ENCODE peak calls at places on chromosome 1, in ten cellular contexts. N is fibroblast of mammary gland; O is NCI-H2081; V is GM04503; P is activated effector memory CD4-positive, alpha-beta T cell treated with Interleukin-2 at 50 U/mL for 16 hours; R is NAMALWA; Q is hepatic stellate cell; T is posterior cingulate gyrus; C is GM04504; X is activated T-helper 1 cell treated with anti-CD3 and anti-CD28 coated beads, Interleukin-2, amount 50 U/mL, for 16 hours. W is an unnamed sample.

GRCh38 chr1:221522440-221523050 is 219.3 kb downstream of the DUSP10 start:
- DNase-seq in X (no peak), T (no peak), C (no peak), R (no peak), Q (no peak), V (no peak), O (no peak), P (no peak), N (peak), W (no peak)

GRCh38 chr1:22131875-22132486 is 10.9 kb downstream of the WNT4 start:
- DNase-seq in C (no peak), T (no peak), X (peak), R (peak), O (peak), N (no peak), P (peak), V (no peak), Q (peak), W (peak)

GRCh38 chr1:225378880-225379279 is 49.0 kb downstream of the LBR start:
- DNase-seq in X (no peak), T (no peak), C (peak), N (peak), O (no peak), Q (peak), P (no peak), V (peak), R (no peak), W (no peak)

GRCh38 chr1:243477676-243478075 is 221.8 kb downstream of the SDCCAG8 start:
- DNase-seq in X (no peak), P (no peak), Q (no peak), T (no peak), C (no peak), R (no peak), O (no peak), N (peak), V (no peak), W (no peak)

GRCh38 chr1:236394016-236394481 is at the start of gene EDARADD:
- DNase-seq in N (peak), X (no peak), R (no peak), T (no peak), P (no peak), Q (no peak), V (no peak), O (no peak), C (no peak), W (no peak)

GRCh38 chr1:39799770-39800470 is 11.3 kb upstream of the BMP8B start:
- DNase-seq in O (peak), C (peak), R (peak), Q (peak), P (peak), V (peak), T (peak), N (peak), X (peak), W (peak)

GRCh38 chr1:75079535-75080290 is 54.5 kb upstream of the LHX8 start:
- DNase-seq in R (no peak), T (no peak), N (no peak), V (no peak), O (peak), P (no peak), Q (no peak), X (no peak), C (no peak), W (no peak)

GRCh38 chr1:168833801-168834224 is 104.8 kb upstream of the DPT start:
- DNase-seq in T (no peak), Q (no peak), R (no peak), V (no peak), X (no peak), O (no peak), P (no peak), C (no peak), N (no peak), W (no peak)

GRCh38 chr1:184843732-184844495 is 89.3 kb upstream of the EDEM3 start:
- DNase-seq in O (no peak), R (peak), C (no peak), V (no peak), T (no peak), P (peak), X (peak), N (no peak), Q (no peak), W (peak)

GRCh38 chr1:238660849-238661248 is 725.5 kb upstream of the CHRM3 start:
- DNase-seq in N (peak), T (no peak), P (no peak), O (no peak), R (no peak), V (no peak), Q (no peak), C (no peak), X (no peak), W (no peak)

GRCh38 chr1:235313931-235314678 is 13.9 kb downstream of the ARID4B start:
- DNase-seq in P (no peak), O (no peak), N (peak), T (no peak), V (no peak), R (no peak), C (no peak), X (no peak), Q (no peak), W (no peak)

GRCh38 chr1:14794136-14794768 is 195.8 kb downstream of the KAZN start:
- DNase-seq in Q (no peak), T (no peak), X (no peak), C (peak), O (no peak), N (peak), P (no peak), V (peak), R (no peak), W (no peak)

GRCh38 chr1:78472851-78473496 is 17.8 kb upstream of the PTGFR start:
- DNase-seq in V (no peak), X (no peak), Q (no peak), N (no peak), O (no peak), C (no peak), P (no peak), R (no peak), T (no peak), W (no peak)

GRCh38 chr1:121444096-121444495 is 259.3 kb downstream of the SRGAP2C start:
- DNase-seq in N (peak), T (no peak), P (no peak), X (no peak), O (no peak), Q (no peak), C (no peak), V (no peak), R (no peak), W (no peak)

GRCh38 chr1:204925701-204926100 is 55.0 kb downstream of the NFASC start:
- DNase-seq in O (no peak), X (no peak), C (no peak), N (no peak), P (no peak), T (no peak), Q (no peak), V (no peak), R (no peak), W (no peak)

GRCh38 chr1:22452401-22452963 is 831 bp downstream of the ZBTB40 start:
- DNase-seq in X (no peak), N (peak), T (peak), P (no peak), R (peak), O (peak), C (no peak), V (peak), Q (peak), W (no peak)

GRCh38 chr1:24910751-24911650 is 19.1 kb downstream of the RUNX3 start:
- DNase-seq in Q (no peak), R (no peak), O (no peak), V (no peak), X (peak), P (peak), N (peak), T (no peak), C (no peak), W (peak)

GRCh38 chr1:234965128-234965527 is 163.5 kb downstream of the TOMM20 start:
- DNase-seq in P (no peak), C (no peak), V (no peak), X (no peak), R (no peak), Q (no peak), O (no peak), N (no peak), T (no peak), W (no peak)

GRCh38 chr1:111770916-111771315 is 15.2 kb downstream of the DDX20 start:
- DNase-seq in Q (no peak), V (no peak), R (no peak), T (no peak), C (no peak), X (no peak), O (no peak), P (no peak), N (peak), W (no peak)